ENCODE peak calls at places on chromosomes 4 and X, in five cellular contexts. Q is PC-3, P is GM13977, A is GM12865, S is esophagus squamous epithelium. H is an unnamed sample.

GRCh38 chrX:119015407-119016242 is 41.2 kb downstream of the LONRF3 start:
- DNase-seq in Q (peak), P (peak), A (peak), S (no peak), H (peak)

GRCh38 chr4:24211821-24212220 is 322.0 kb upstream of the PPARGC1A start:
- DNase-seq in Q (no peak), P (no peak), A (no peak), S (no peak), H (no peak)

GRCh38 chrX:51860679-51861078 is 32.7 kb upstream of the MAGED1 start:
- DNase-seq in Q (peak), P (peak), A (peak), S (no peak), H (peak)

GRCh38 chr4:132642196-132642817 is 506.8 kb upstream of the PCDH10 start:
- DNase-seq in Q (peak), P (peak), A (peak), S (no peak), H (peak)

GRCh38 chrX:54358424-54359211 is 772 bp upstream of the WNK3 start:
- DNase-seq in Q (no peak), P (no peak), A (no peak), S (no peak), H (peak)

GRCh38 chrX:2766921-2767320 is 15.1 kb downstream of the XG start:
- DNase-seq in Q (no peak), P (no peak), A (no peak), S (no peak), H (no peak)

GRCh38 chrX:816411-816810 is 185.8 kb downstream of the SHOX start:
- DNase-seq in Q (no peak), P (no peak), A (no peak), S (no peak), H (no peak)

GRCh38 chr4:84582988-84583870 is at the start of gene CDS1:
- DNase-seq in Q (peak), P (peak), A (peak), S (no peak), H (no peak)

GRCh38 chrX:13254076-13254785 is 65.6 kb downstream of the ATXN3L start:
- DNase-seq in Q (peak), P (peak), A (peak), S (no peak), H (peak)

GRCh38 chr4:39451423-39452023 is 7.2 kb downstream of the RPL9 start:
- DNase-seq in Q (no peak), P (no peak), A (no peak), S (no peak), H (no peak)

GRCh38 chr4:114015444-114015899 is 36.0 kb upstream of the ARSJ start:
- DNase-seq in Q (peak), P (no peak), A (no peak), S (no peak), H (no peak)

GRCh38 chrX:1075741-1076140 is 136.7 kb downstream of the CRLF2 start:
- DNase-seq in Q (no peak), P (no peak), A (no peak), S (no peak), H (no peak)

GRCh38 chrX:21838937-21839333 is 482 bp upstream of the MBTPS2 start:
- DNase-seq in Q (peak), P (no peak), A (peak), S (no peak), H (no peak)

GRCh38 chr4:27154706-27155105 is 294.1 kb downstream of the STIM2 start:
- DNase-seq in Q (peak), P (no peak), A (no peak), S (no peak), H (no peak)

GRCh38 chr4:186838295-186838694 is 114.6 kb upstream of the FAT1 start:
- DNase-seq in Q (no peak), P (no peak), A (no peak), S (no peak), H (no peak)

GRCh38 chr4:69878250-69878649 is 18.3 kb upstream of the SULT1E1 start:
- DNase-seq in Q (no peak), P (no peak), A (no peak), S (no peak), H (no peak)

GRCh38 chr4:78776729-78777555 is 792 bp downstream of the BMP2K start:
- DNase-seq in Q (peak), P (peak), A (peak), S (peak), H (peak)

GRCh38 chr4:54940996-54941395 is 184.4 kb downstream of the KDR start:
- DNase-seq in Q (no peak), P (no peak), A (no peak), S (no peak), H (peak)

GRCh38 chr4:141133146-141134006 is at the start of gene RNF150:
- DNase-seq in Q (peak), P (peak), A (peak), S (peak), H (peak)

GRCh38 chr4:84224522-84224921 is 274.6 kb downstream of the NKX6-1 start:
- DNase-seq in Q (no peak), P (no peak), A (no peak), S (no peak), H (no peak)

GRCh38 chr4:92121099-92121498 is 182.7 kb upstream of the GRID2 start:
- DNase-seq in Q (peak), P (no peak), A (no peak), S (no peak), H (no peak)

GRCh38 chrX:16722481-16722880 is 3.1 kb downstream of the SYAP1 start:
- DNase-seq in Q (no peak), P (no peak), A (no peak), S (no peak), H (no peak)

GRCh38 chrX:16725067-16725466 is 5.7 kb downstream of the SYAP1 start:
- DNase-seq in Q (no peak), P (no peak), A (no peak), S (no peak), H (no peak)

GRCh38 chrX:16718824-16719333 is 533 bp upstream of the SYAP1 start:
- DNase-seq in Q (no peak), P (no peak), A (no peak), S (no peak), H (no peak)

GRCh38 chrX:16714504-16714903 is 2.0 kb upstream of the CTPS2 start:
- DNase-seq in Q (no peak), P (no peak), A (no peak), S (no peak), H (no peak)

GRCh38 chrX:16719334-16720084 is at the start of gene SYAP1:
- DNase-seq in Q (peak), P (peak), A (peak), S (peak), H (peak)
- TF ChIP-seq CTCF in Q (no peak), P (peak), A (no peak), S (no peak), H (no peak)

DNA sequence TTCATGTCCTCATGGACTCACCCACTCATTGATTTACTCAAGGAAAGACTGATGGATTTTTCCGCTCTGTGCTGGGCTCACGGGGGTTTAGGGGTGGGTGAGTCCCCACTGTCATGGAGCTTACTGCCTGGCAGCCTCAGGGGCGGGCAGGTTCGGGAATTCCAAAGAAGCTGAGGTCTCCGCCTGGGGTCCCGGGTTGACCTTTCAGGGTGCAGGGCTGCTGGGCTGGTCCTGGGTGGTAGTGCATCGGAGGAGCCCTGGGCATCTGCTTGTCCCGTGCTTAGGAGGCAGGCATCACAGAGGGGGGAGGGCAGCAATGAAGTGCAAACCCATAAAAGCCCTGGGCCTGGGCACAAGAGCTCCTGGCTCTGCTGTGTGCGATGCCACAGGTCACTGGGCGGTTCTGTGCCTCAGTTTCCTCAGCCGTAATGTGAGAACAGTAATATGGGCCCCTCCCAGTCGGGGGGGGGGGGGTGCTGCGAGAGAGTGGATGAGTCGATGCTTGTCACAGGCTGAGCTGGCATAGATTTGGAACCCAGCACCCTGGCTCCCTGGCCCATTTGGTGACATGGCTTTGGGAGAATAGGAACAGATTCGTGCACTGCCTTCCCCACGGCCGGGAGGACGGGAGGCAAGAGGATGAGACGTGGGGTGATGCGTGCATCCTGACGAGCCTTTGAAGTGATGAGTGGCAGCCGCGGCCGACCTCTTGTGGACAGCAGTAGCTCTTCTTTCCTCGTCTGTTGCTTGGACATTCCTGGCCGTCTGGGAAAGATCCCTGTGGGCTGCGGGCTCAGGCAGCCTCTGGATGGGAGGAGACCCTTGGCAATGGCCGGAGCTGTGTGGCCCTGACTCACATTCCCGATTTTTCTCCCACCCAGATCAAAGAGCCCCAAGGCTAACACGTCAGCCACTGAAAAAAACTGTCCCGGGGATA is 42.0 kb downstream of the PSAPL1 start:
- DNase-seq in Q (peak), P (no peak), A (no peak), S (no peak), H (no peak)
- TF ChIP-seq CTCF in Q (peak), P (no peak), A (no peak), S (no peak), H (no peak)

DNA sequence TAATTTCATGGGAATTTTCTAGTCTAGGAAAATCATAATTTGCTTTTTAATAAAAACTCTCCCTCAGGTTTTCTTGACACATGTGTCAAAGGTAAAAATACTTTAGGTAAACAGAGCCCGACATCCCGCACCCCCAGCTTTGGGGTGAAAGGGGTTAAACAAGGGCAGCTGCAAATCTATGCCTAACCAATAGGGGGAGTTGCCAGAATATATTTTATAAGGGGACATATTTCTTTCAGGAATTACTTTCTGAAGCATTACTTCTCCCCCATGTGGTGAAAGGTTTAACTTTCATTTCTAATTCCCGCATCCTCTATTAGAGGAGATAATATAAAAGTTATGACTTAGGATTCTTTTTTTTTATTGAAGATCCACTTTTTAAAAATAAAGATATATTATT is 53.9 kb upstream of the HEPH start:
- DNase-seq in Q (peak), P (peak), A (peak), S (no peak), H (peak)
- TF ChIP-seq CTCF in Q (peak), P (peak), A (peak), S (peak), H (peak)

GRCh38 chr4:168605411-168605810 is 108.6 kb downstream of the PALLD start:
- DNase-seq in Q (peak), P (no peak), A (no peak), S (no peak), H (no peak)

GRCh38 chr4:168609369-168609768 is 112.5 kb downstream of the PALLD start:
- DNase-seq in Q (no peak), P (no peak), A (no peak), S (no peak), H (no peak)

GRCh38 chr4:168604496-168605373 is 107.9 kb downstream of the PALLD start:
- DNase-seq in Q (peak), P (no peak), A (no peak), S (no peak), H (no peak)

GRCh38 chr4:168608771-168609170 is 111.9 kb downstream of the PALLD start:
- DNase-seq in Q (no peak), P (no peak), A (no peak), S (no peak), H (no peak)

DNA sequence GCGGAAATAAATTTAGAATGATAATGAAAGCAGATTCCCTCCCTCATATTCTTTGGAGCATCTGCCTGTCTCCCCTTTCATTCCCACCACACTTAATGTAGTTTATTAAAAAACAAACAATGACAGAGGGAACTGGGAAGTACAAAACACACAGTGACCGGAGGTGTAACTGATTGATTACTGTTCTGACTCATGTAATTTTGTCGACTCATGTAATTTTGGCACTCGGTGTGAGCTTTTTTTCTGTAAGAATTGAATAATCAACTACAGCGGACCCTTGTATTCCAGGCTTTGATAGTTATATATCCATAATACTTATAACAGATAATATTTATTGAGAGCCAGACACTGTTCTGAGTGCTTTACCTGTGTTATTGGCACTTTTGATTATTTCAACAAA is 110.4 kb downstream of the PALLD start:
- DNase-seq in Q (no peak), P (no peak), A (no peak), S (no peak), H (no peak)
- TF ChIP-seq CTCF in Q (no peak), P (no peak), A (no peak), S (no peak), H (no peak)

DNA sequence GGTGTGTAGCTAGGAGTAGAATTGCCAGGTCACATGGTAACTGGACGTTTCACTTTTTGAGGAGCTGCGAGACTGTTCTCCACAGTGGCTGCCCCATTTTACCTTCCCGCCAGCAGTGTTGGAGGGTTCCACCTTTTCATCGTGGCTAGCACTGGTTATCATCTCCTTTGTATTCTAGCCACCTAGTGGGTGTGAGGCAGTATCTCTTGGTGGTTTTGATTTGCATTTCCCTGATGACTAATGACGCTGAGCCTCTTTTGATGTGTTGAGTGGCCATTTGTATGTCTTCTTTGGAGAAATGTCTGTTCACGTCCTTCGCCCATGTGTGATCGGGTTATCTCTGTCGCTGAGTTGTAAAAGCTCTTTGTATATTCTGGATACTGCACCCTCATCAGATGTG is 10.6 kb downstream of the ABCD1 start:
- DNase-seq in Q (no peak), P (peak), A (peak), S (no peak), H (peak)
- TF ChIP-seq CTCF in Q (peak), P (peak), A (peak), S (peak), H (peak)

GRCh38 chr4:163107754-163108153 is 58.9 kb downstream of the NAF1 start:
- DNase-seq in Q (peak), P (peak), A (peak), S (no peak), H (no peak)
- TF ChIP-seq CTCF in Q (peak), P (peak), A (peak), S (peak), H (peak)

GRCh38 chrX:129461801-129462456 is 61.4 kb downstream of the SMARCA1 start:
- DNase-seq in Q (no peak), P (no peak), A (no peak), S (no peak), H (no peak)

DNA sequence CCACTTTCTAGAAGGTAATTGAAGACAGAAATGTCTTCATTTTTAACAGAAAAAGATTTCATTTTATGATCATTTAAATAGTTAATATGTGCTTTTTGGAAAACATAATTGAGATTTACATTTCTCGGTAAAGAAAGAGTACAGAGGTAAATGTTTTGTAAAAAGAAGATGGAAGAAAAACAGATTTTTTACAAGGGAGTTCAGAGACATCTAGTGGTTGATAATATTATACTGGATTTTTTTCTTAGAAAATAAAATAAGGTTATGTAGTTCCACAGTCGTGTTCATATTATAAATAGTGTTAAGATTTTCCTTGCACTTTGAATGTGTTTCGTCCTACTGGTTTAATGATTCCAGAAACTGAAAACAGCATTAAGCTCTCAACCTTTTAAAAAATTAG is 60.6 kb downstream of the SMARCA1 start:
- DNase-seq in Q (peak), P (no peak), A (no peak), S (no peak), H (no peak)
- TF ChIP-seq CTCF in Q (peak), P (no peak), A (no peak), S (no peak), H (no peak)

DNA sequence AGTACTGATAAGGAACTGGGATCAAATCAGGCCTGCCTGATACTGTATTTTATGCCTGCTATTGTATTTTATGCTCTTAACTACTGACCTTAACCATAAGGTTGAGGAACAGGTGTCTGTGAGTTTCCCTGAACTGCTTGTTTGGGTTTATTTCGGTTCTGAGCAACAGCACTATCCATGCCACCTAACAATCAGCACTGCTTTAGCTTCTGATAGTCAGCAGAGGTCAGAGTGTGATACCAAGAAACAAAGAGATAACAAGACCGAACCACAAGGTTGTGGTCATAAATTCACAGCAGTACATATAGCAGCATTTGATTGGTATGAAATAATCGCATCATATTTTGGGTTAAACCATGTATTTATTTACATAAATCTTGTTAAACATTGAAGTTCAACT is 362.2 kb downstream of the FGF13 start:
- DNase-seq in Q (no peak), P (no peak), A (no peak), S (no peak), H (no peak)
- TF ChIP-seq CTCF in Q (no peak), P (no peak), A (no peak), S (no peak), H (no peak)

DNA sequence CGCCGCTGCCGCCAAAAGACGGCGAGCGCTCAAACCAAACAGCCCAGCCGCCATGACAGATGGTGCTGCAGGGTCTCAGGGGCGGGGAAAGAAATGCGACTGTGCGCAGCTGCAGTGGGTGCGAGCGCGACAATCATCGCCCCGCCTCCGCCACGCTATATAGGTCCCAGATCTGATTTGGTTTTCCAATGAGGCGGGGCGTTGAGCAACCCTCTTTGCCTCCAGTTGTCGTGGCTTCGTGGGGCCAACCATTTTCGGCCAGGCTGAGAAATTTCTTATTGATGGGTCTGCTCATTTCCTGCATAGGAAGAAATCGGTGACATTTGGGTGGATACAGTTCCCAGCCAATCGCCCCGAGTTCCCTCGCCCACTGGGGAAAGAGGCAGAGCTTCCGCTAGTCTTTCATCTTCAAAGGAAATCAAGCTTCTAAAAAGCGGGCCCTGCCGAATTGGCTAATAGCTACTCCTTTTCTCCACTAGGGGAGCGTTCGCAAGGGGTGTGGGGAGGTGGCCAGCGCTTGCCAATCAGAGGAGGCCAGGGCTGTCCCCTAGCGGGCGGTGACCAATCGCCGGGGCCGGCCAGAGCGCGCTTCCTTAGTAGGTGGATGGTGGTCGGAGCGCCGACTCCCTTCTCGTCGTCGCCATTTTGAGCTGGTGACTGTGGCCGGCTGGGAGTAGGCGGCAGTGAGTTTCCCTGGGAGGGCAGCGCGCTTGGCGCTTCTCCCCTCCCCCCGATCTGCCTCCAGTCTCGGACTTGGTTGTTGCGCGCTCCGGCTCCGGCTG is at the start of the genes NDUFB11 and RBM10:
- DNase-seq in Q (peak), P (peak), A (peak), S (peak), H (peak)
- TF ChIP-seq CTCF in Q (peak), P (peak), A (peak), S (peak), H (peak)

H was measured in activated CD8-positive, alpha-beta T cell treated with anti-CD3 and anti-CD28 coated beads for 36 hours.